ENCODE peak calls at places on chromosomes 3 and 15, in seven cellular contexts. M is NCI-H2171, D is cardiac fibroblast, X is KBM-7, V is GDM1, A is fibroblast of pulmonary artery, I is fibroblast of lung. H is an unnamed sample.

GRCh38 chr3:49929333-49930240 is at the start of gene MON1A:
- DNase-seq in A (peak), X (peak), V (peak), M (peak), D (peak), I (peak), H (peak)

GRCh38 chr15:91844928-91845327 is 8.6 kb upstream of the SLCO3A1 start:
- DNase-seq in V (no peak), D (no peak), X (no peak), M (no peak), A (no peak), I (no peak), H (no peak)

GRCh38 chr3:39752751-39753150 is 56.7 kb upstream of the MYRIP start:
- DNase-seq in A (peak), M (no peak), X (no peak), I (no peak), D (peak), V (no peak), H (peak)

GRCh38 chr3:145936986-145937385 is 224.0 kb downstream of the PLOD2 start:
- DNase-seq in D (peak), I (peak), A (no peak), M (no peak), V (no peak), X (no peak), H (no peak)

GRCh38 chr3:64345351-64345750 is 120.1 kb upstream of the PRICKLE2 start:
- DNase-seq in I (peak), V (no peak), X (no peak), M (no peak), A (peak), D (peak), H (no peak)

GRCh38 chr3:175585898-175586297 is 726.8 kb downstream of the NAALADL2 start:
- DNase-seq in A (peak), D (peak), V (no peak), X (no peak), I (peak), M (no peak), H (peak)

GRCh38 chr3:8784676-8785435 is 15.4 kb upstream of the OXTR start:
- DNase-seq in M (no peak), I (no peak), X (no peak), V (no peak), D (no peak), A (no peak), H (peak)

GRCh38 chr3:38131621-38132369 is 5.1 kb downstream of the ACAA1 start:
- DNase-seq in X (peak), A (peak), V (no peak), D (peak), M (no peak), I (peak), H (no peak)

GRCh38 chr3:159844801-159845261 is 143.8 kb upstream of the IL12A start:
- DNase-seq in M (no peak), V (no peak), I (no peak), D (no peak), X (no peak), A (no peak), H (no peak)

GRCh38 chr3:23810342-23811116 is 4.8 kb downstream of the UBE2E1 start:
- DNase-seq in M (no peak), A (no peak), I (peak), V (peak), X (peak), D (peak), H (peak)

GRCh38 chr3:195522254-195523023 is 20.7 kb downstream of the PPP1R2 start:
- DNase-seq in M (peak), I (peak), A (peak), X (peak), V (no peak), D (peak), H (peak)

GRCh38 chr3:114550155-114550554 is 256.3 kb downstream of the TIGIT start:
- DNase-seq in A (peak), V (no peak), D (peak), I (peak), X (no peak), M (no peak), H (no peak)

GRCh38 chr3:56119575-56120349 is 348.5 kb downstream of the ERC2 start:
- DNase-seq in X (no peak), A (peak), V (no peak), D (peak), M (no peak), I (peak), H (peak)

GRCh38 chr3:129549006-129549800 is 6.2 kb downstream of the H1-8 start:
- DNase-seq in I (no peak), M (no peak), X (peak), A (peak), V (no peak), D (peak), H (no peak)

GRCh38 chr3:14620512-14620911 is 31.1 kb upstream of the CCDC174 start:
- DNase-seq in X (no peak), A (no peak), M (no peak), V (no peak), I (no peak), D (no peak), H (no peak)

GRCh38 chr3:119579366-119580147 is at the start of gene ADPRH:
- DNase-seq in X (peak), D (peak), I (peak), M (peak), V (no peak), A (peak), H (peak)

GRCh38 chr3:135922903-135923250 is 42.7 kb upstream of the PPP2R3A start:
- DNase-seq in V (no peak), X (no peak), D (no peak), M (no peak), I (no peak), A (no peak), H (no peak)

GRCh38 chr3:56799251-56799882 is 2.4 kb downstream of the ARHGEF3 start:
- DNase-seq in I (peak), D (peak), A (peak), X (peak), V (peak), M (peak), H (peak)

GRCh38 chr3:171528102-171528501 is 67.9 kb upstream of the TNIK start:
- DNase-seq in I (peak), A (peak), X (no peak), D (peak), M (no peak), V (no peak), H (no peak)

GRCh38 chr15:39434126-39434525 is 146.8 kb upstream of the THBS1 start:
- DNase-seq in X (no peak), A (no peak), I (peak), M (no peak), D (no peak), V (no peak), H (no peak)

GRCh38 chr3:54159917-54160316 is 37.6 kb downstream of the CACNA2D3 start:
- DNase-seq in A (peak), M (no peak), I (no peak), V (no peak), X (no peak), D (no peak), H (no peak)

GRCh38 chr3:187281191-187281714 is 10.3 kb downstream of the MASP1 start:
- DNase-seq in M (no peak), A (peak), V (no peak), I (peak), D (peak), X (no peak), H (peak)

GRCh38 chr3:80308637-80309036 is 540.8 kb upstream of the ROBO1 start:
- DNase-seq in X (no peak), A (no peak), D (no peak), I (no peak), V (no peak), M (no peak), H (no peak)

GRCh38 chr15:38072007-38072506 is 137.6 kb downstream of the TMCO5A start:
- DNase-seq in X (no peak), D (no peak), V (no peak), M (no peak), I (no peak), A (no peak), H (no peak)

GRCh38 chr15:83276661-83277060 is 7.8 kb downstream of the BNC1 start:
- DNase-seq in D (no peak), X (no peak), M (no peak), V (no peak), A (no peak), I (no peak), H (no peak)

GRCh38 chr3:55858302-55858701 is 371.2 kb upstream of the WNT5A start:
- DNase-seq in X (no peak), D (no peak), A (no peak), V (no peak), M (no peak), I (no peak), H (no peak)

GRCh38 chr3:102156426-102156825 is 278.4 kb upstream of the ZPLD1 start:
- DNase-seq in I (peak), D (peak), M (no peak), X (no peak), A (peak), V (no peak), H (peak)

GRCh38 chr3:129597792-129598381 is 8.6 kb downstream of the PLXND1 start:
- DNase-seq in V (no peak), M (no peak), A (no peak), I (peak), D (peak), X (no peak), H (no peak)

GRCh38 chr3:133474251-133474801 is 74.5 kb downstream of the BFSP2 start:
- DNase-seq in D (peak), A (peak), X (no peak), M (peak), V (no peak), I (peak), H (no peak)

GRCh38 chr3:187062526-187063177 is 76.6 kb downstream of the RPL39L start:
- DNase-seq in I (peak), X (no peak), V (no peak), M (no peak), D (peak), A (peak), H (no peak)

GRCh38 chr3:11235385-11235784 is 36.8 kb upstream of the ATG7 start:
- DNase-seq in A (no peak), M (no peak), D (no peak), V (no peak), I (no peak), X (no peak), H (no peak)

GRCh38 chr3:194486540-194487288 is at the start of gene ATP13A3:
- DNase-seq in D (peak), X (peak), M (peak), I (peak), A (peak), V (peak), H (peak)